ENCODE peak calls at places on chromosomes 3 and 15, in four cellular contexts. H, K, B and Z are unnamed samples.

GRCh38 chr3:5275529-5275928 is 88.0 kb downstream of the EDEM1 start:
- DNase-seq in K (no peak), B (no peak), H (peak; percentile 98), Z (no peak)

GRCh38 chr3:159620873-159621272 is 367.8 kb upstream of the IL12A start:
- DNase-seq in B (no peak), H (peak; percentile 77), K (peak; percentile 54), Z (peak; percentile 67)

GRCh38 chr3:107911337-107912000 is 179.4 kb downstream of the CD47 start:
- DNase-seq in B (no peak), K (no peak), H (no peak), Z (no peak)

GRCh38 chr3:125140817-125141595 is 71.5 kb downstream of the SLC12A8 start:
- DNase-seq in K (no peak), B (peak; percentile 46), H (no peak), Z (no peak)

GRCh38 chr15:69573815-69574472 is 121.3 kb downstream of the RPLP1 start:
- DNase-seq in B (no peak), K (no peak), H (no peak), Z (peak; percentile 60)

GRCh38 chr3:106299300-106300098 is 430.7 kb upstream of the CBLB start:
- DNase-seq in B (no peak), H (peak; percentile 60), K (no peak), Z (no peak)

GRCh38 chr15:70722266-70723123 is 40.9 kb downstream of the UACA start:
- DNase-seq in H (peak; percentile 77), B (no peak), K (no peak), Z (no peak)

GRCh38 chr15:46865155-46865554 is 852.1 kb upstream of the SEMA6D start:
- DNase-seq in H (no peak), K (no peak), B (no peak), Z (no peak)

GRCh38 chr3:141050913-141051632 is at the start of gene SPSB4:
- DNase-seq in B (peak; percentile 93), H (peak; percentile 17), K (no peak), Z (no peak)

GRCh38 chr3:30644615-30645014 is 38.2 kb downstream of the TGFBR2 start:
- DNase-seq in H (peak; percentile 85), K (no peak), B (no peak), Z (peak; percentile 58)

GRCh38 chr3:177332955-177333354 is 135.7 kb upstream of the TBL1XR1 start:
- DNase-seq in H (no peak), K (no peak), B (no peak), Z (no peak)

GRCh38 chr3:151726016-151726415 is 7.7 kb upstream of the AADACL2 start:
- DNase-seq in K (no peak), H (no peak), B (no peak), Z (no peak)

GRCh38 chr3:82355228-82355627 is 593.8 kb upstream of the GBE1 start:
- DNase-seq in H (no peak), B (no peak), K (no peak), Z (no peak)

GRCh38 chr15:75130597-75131268 is 70.9 kb upstream of the C15orf39 start:
- DNase-seq in K (no peak), H (no peak), B (no peak), Z (no peak)

GRCh38 chr3:185555101-185555501 is 2.7 kb upstream of the LIPH start:
- DNase-seq in B (no peak), H (no peak), K (no peak), Z (no peak)

GRCh38 chr3:185555948-185556347 is 3.6 kb upstream of the LIPH start:
- DNase-seq in K (no peak), H (no peak), B (no peak), Z (no peak)

GRCh38 chr3:185549111-185549510 is 3.3 kb downstream of the LIPH start:
- DNase-seq in H (peak; percentile 99), B (no peak), K (peak; percentile 77), Z (peak; percentile 83)

GRCh38 chr3:185549651-185550111 is 2.7 kb downstream of the LIPH start:
- DNase-seq in K (no peak), H (peak; percentile 53), B (no peak), Z (no peak)

DNA sequence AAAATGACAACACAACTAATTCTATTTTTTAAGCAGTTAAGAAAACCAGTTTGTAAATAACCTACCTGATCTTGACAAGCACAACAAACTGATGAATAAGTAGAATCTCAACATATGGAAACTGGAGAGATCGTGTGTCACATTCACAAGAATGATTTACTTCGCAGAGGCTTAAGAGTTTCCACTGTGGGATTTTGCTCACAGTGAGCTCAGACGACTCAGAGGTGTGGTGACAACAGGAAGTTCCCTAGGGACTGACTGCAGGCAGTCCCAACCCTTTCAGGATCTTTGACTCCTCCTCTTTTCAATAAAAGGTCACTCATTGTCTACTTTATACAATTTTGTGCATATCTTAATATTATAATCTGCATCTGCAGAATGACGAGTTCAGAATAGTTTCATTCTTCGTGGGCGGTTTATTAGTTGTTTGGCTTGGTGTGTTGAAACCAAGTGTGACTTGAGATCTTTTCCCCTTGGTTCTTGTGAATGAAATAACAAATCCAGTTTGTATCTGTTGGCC is at the start of gene LIPH:
- DNase-seq in H (peak; percentile 34), B (no peak), K (no peak), Z (no peak)
- H3K4me3 ChIP-seq in H (no peak within 1 kb of the TSS), B (no peak within 1 kb of the TSS), K (no peak within 1 kb of the TSS), Z (peak within 1 kb of the TSS; percentile 37)

GRCh38 chr3:64730651-64731050 is 42.9 kb upstream of the ADAMTS9 start:
- DNase-seq in H (no peak), K (no peak), B (no peak), Z (no peak)
- TF ChIP-seq CTCF in H (no peak), K (no peak), B (no peak), Z (no peak)

GRCh38 chr3:181333394-181333793 is 343.9 kb upstream of the DNAJC19 start:
- DNase-seq in H (no peak), B (no peak), K (no peak), Z (no peak)
- H3K4me3 ChIP-seq in H (no peak overlapping the region), B (no peak overlapping the region), K (no peak overlapping the region), Z (no peak overlapping the region)

GRCh38 chr3:66501483-66502266 is 853 bp upstream of the LRIG1 start:
- DNase-seq in K (no peak), B (no peak), H (no peak), Z (no peak)
- TF ChIP-seq CTCF in K (no peak), B (no peak), H (peak; percentile 50), Z (peak; percentile 3)

GRCh38 chr15:39741258-39741657 is 41.4 kb downstream of the FSIP1 start:
- DNase-seq in B (no peak), H (peak; percentile 49), K (no peak), Z (no peak)
- H3K4me3 ChIP-seq in B (no peak overlapping the region), H (no peak overlapping the region), K (no peak overlapping the region), Z (no peak overlapping the region)

GRCh38 chr3:126926684-126927404 is 56.1 kb upstream of the PLXNA1 start:
- DNase-seq in K (no peak), B (peak; percentile 76), H (peak; percentile 84), Z (no peak)
- TF ChIP-seq CTCF in K (peak; percentile 9), B (no peak), H (peak; percentile 61), Z (peak; percentile 28)

GRCh38 chr3:154132777-154133375 is 11.7 kb downstream of the ARHGEF26 start:
- DNase-seq in B (no peak), K (no peak), H (no peak), Z (no peak)

GRCh38 chr3:154135511-154136173 is 14.5 kb downstream of the ARHGEF26 start:
- DNase-seq in H (no peak), K (no peak), B (no peak), Z (no peak)

GRCh38 chr3:154130540-154130939 is 9.3 kb downstream of the ARHGEF26 start:
- DNase-seq in K (no peak), H (no peak), B (no peak), Z (no peak)

GRCh38 chr3:154129625-154130024 is 8.4 kb downstream of the ARHGEF26 start:
- DNase-seq in K (no peak), H (peak; percentile 52), B (no peak), Z (no peak)

GRCh38 chr3:154131850-154132249 is 10.7 kb downstream of the ARHGEF26 start:
- DNase-seq in H (no peak), K (no peak), B (no peak), Z (no peak)
- H3K4me3 ChIP-seq in H (no peak overlapping the region), K (no peak overlapping the region), B (no peak overlapping the region), Z (no peak overlapping the region)

GRCh38 chr3:126213376-126214044 is 33.1 kb upstream of the ALDH1L1 start:
- DNase-seq in K (no peak), H (peak; percentile 7), B (peak; percentile 52), Z (no peak)

GRCh38 chr3:126212250-126212628 is 31.9 kb upstream of the ALDH1L1 start:
- DNase-seq in H (no peak), K (no peak), B (no peak), Z (no peak)

GRCh38 chr3:126209741-126210140 is 29.4 kb upstream of the ALDH1L1 start:
- DNase-seq in H (no peak), K (no peak), B (no peak), Z (no peak)

GRCh38 chr3:126211569-126211968 is 31.2 kb upstream of the ALDH1L1 start:
- DNase-seq in B (no peak), K (no peak), H (no peak), Z (no peak)

GRCh38 chr3:126212629-126213375 is 32.4 kb upstream of the ALDH1L1 start:
- DNase-seq in K (no peak), H (peak; percentile 46), B (peak; percentile 77), Z (no peak)
- TF ChIP-seq CTCF in K (peak; percentile 26), H (no peak), B (peak; percentile 50), Z (peak; percentile 39)